ENCODE peak calls at places on chromosomes 13 and 19, in nine cellular contexts. One of them, this sample, is unnamed.

GRCh38 chr19:38952395-38953165 is 21.8 kb downstream of the MRPS12 start:
- DNase-seq in ascending aorta: no peak
- DNase-seq in GM12878: no peak
- DNase-seq in neural crest cell: peak
- DNase-seq in uterus: no peak
- DNase-seq in MM.1S: peak
- DNase-seq in fibroblast of lung: no peak
- DNase-seq in PC-9: peak
- DNase-seq in AG04450: no peak
- DNase-seq in this sample: peak

GRCh38 chr13:44280461-44280860 is 93.2 kb upstream of the SERP2 start:
- DNase-seq in MM.1S: no peak
- DNase-seq in uterus: no peak
- DNase-seq in PC-9: no peak
- DNase-seq in GM12878: no peak
- DNase-seq in AG04450: no peak
- DNase-seq in neural crest cell: no peak
- DNase-seq in ascending aorta: no peak
- DNase-seq in fibroblast of lung: peak
- DNase-seq in this sample: no peak

GRCh38 chr13:76778906-76779305 is 107.3 kb downstream of the KCTD12 start:
- DNase-seq in AG04450: no peak
- DNase-seq in GM12878: no peak
- DNase-seq in uterus: no peak
- DNase-seq in ascending aorta: no peak
- DNase-seq in MM.1S: no peak
- DNase-seq in PC-9: no peak
- DNase-seq in neural crest cell: no peak
- DNase-seq in fibroblast of lung: no peak
- DNase-seq in this sample: no peak

GRCh38 chr13:112466132-112467025 is 90.2 kb downstream of the SPACA7 start:
- DNase-seq in ascending aorta: no peak
- DNase-seq in MM.1S: no peak
- DNase-seq in fibroblast of lung: no peak
- DNase-seq in GM12878: no peak
- DNase-seq in neural crest cell: no peak
- DNase-seq in AG04450: no peak
- DNase-seq in PC-9: no peak
- DNase-seq in uterus: no peak
- DNase-seq in this sample: no peak

GRCh38 chr13:20303636-20304035 is 71.5 kb upstream of the GJB6 start:
- DNase-seq in ascending aorta: no peak
- DNase-seq in uterus: no peak
- DNase-seq in MM.1S: no peak
- DNase-seq in PC-9: no peak
- DNase-seq in fibroblast of lung: no peak
- DNase-seq in neural crest cell: no peak
- DNase-seq in AG04450: no peak
- DNase-seq in GM12878: no peak
- DNase-seq in this sample: no peak

GRCh38 chr19:3365447-3366103 is 808 bp upstream of the NFIC start:
- DNase-seq in AG04450: no peak
- DNase-seq in uterus: peak
- DNase-seq in MM.1S: no peak
- DNase-seq in neural crest cell: no peak
- DNase-seq in PC-9: peak
- DNase-seq in GM12878: no peak
- DNase-seq in ascending aorta: peak
- DNase-seq in fibroblast of lung: no peak
- DNase-seq in this sample: no peak

GRCh38 chr13:25468330-25469178 is 96.8 kb downstream of the ATP8A2 start:
- DNase-seq in ascending aorta: no peak
- DNase-seq in uterus: no peak
- DNase-seq in PC-9: no peak
- DNase-seq in fibroblast of lung: no peak
- DNase-seq in GM12878: no peak
- DNase-seq in neural crest cell: peak
- DNase-seq in AG04450: no peak
- DNase-seq in MM.1S: no peak
- DNase-seq in this sample: peak

GRCh38 chr13:32881792-32882175 is 134.4 kb upstream of the KL start:
- DNase-seq in neural crest cell: no peak
- DNase-seq in fibroblast of lung: no peak
- DNase-seq in PC-9: no peak
- DNase-seq in AG04450: no peak
- DNase-seq in GM12878: no peak
- DNase-seq in MM.1S: no peak
- DNase-seq in ascending aorta: no peak
- DNase-seq in uterus: no peak
- DNase-seq in this sample: no peak

GRCh38 chr13:100434010-100434763 is 154.4 kb downstream of the GGACT start:
- DNase-seq in PC-9: peak
- DNase-seq in MM.1S: no peak
- DNase-seq in neural crest cell: no peak
- DNase-seq in GM12878: peak
- DNase-seq in ascending aorta: no peak
- DNase-seq in uterus: no peak
- DNase-seq in AG04450: no peak
- DNase-seq in fibroblast of lung: peak
- DNase-seq in this sample: no peak

GRCh38 chr19:46366620-46367277 is 19.9 kb downstream of the PPP5C start:
- DNase-seq in MM.1S: no peak
- DNase-seq in AG04450: no peak
- DNase-seq in PC-9: no peak
- DNase-seq in GM12878: no peak
- DNase-seq in uterus: no peak
- DNase-seq in fibroblast of lung: no peak
- DNase-seq in ascending aorta: peak
- DNase-seq in neural crest cell: no peak
- DNase-seq in this sample: no peak

GRCh38 chr19:46357846-46358583 is 11.1 kb downstream of the PPP5C start:
- DNase-seq in uterus: no peak
- DNase-seq in GM12878: no peak
- DNase-seq in neural crest cell: no peak
- DNase-seq in AG04450: no peak
- DNase-seq in ascending aorta: no peak
- DNase-seq in PC-9: no peak
- DNase-seq in fibroblast of lung: no peak
- DNase-seq in MM.1S: no peak
- DNase-seq in this sample: no peak

GRCh38 chr19:46364359-46364758 is 17.5 kb downstream of the PPP5C start:
- DNase-seq in MM.1S: no peak
- DNase-seq in PC-9: no peak
- DNase-seq in neural crest cell: no peak
- DNase-seq in GM12878: no peak
- DNase-seq in uterus: no peak
- DNase-seq in AG04450: no peak
- DNase-seq in fibroblast of lung: no peak
- DNase-seq in ascending aorta: no peak
- DNase-seq in this sample: no peak

GRCh38 chr19:46365561-46365960 is 18.7 kb downstream of the PPP5C start:
- DNase-seq in PC-9: no peak
- DNase-seq in GM12878: no peak
- DNase-seq in neural crest cell: no peak
- DNase-seq in AG04450: no peak
- DNase-seq in fibroblast of lung: no peak
- DNase-seq in ascending aorta: peak
- DNase-seq in uterus: no peak
- DNase-seq in MM.1S: no peak
- DNase-seq in this sample: no peak

DNA sequence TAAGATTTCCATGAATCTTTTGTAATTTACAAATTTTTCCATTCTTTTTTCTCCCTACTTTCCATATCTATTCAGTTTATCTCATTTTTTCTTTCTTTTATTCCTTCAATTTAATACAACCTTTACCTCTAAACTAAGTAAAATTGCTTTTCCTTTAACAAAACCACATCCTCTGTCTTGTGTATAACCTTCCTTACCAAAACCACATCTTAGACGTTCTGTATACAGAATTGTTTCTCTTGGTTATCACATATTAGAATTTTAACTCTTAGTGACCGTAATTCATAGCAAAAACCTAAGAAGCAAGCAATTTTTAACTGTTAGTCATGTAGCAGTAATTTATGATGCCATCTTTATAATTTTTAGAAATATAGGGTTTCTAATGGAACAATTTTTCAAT is 15.0 kb downstream of the PPP5C start:
- DNase-seq in uterus: no peak
- DNase-seq in GM12878: no peak
- DNase-seq in MM.1S: no peak
- DNase-seq in fibroblast of lung: no peak
- DNase-seq in ascending aorta: no peak
- DNase-seq in AG04450: no peak
- DNase-seq in neural crest cell: no peak
- DNase-seq in PC-9: no peak
- DNase-seq in this sample: no peak
- TF ChIP-seq CTCF in uterus: no peak
- TF ChIP-seq CTCF in GM12878: no peak
- TF ChIP-seq CTCF in MM.1S: no peak
- TF ChIP-seq CTCF in fibroblast of lung: no peak
- TF ChIP-seq CTCF in ascending aorta: no peak
- TF ChIP-seq CTCF in AG04450: no peak
- TF ChIP-seq CTCF in neural crest cell: no peak
- TF ChIP-seq CTCF in PC-9: no peak
- TF ChIP-seq CTCF in this sample: no peak

GRCh38 chr19:2186071-2186846 is 22.5 kb downstream of the DOT1L start:
- DNase-seq in MM.1S: no peak
- DNase-seq in uterus: peak
- DNase-seq in fibroblast of lung: peak
- DNase-seq in AG04450: peak
- DNase-seq in PC-9: no peak
- DNase-seq in GM12878: no peak
- DNase-seq in ascending aorta: peak
- DNase-seq in neural crest cell: no peak
- DNase-seq in this sample: no peak
- TF ChIP-seq CTCF in MM.1S: no peak
- TF ChIP-seq CTCF in uterus: no peak
- TF ChIP-seq CTCF in fibroblast of lung: no peak
- TF ChIP-seq CTCF in AG04450: no peak
- TF ChIP-seq CTCF in PC-9: no peak
- TF ChIP-seq CTCF in GM12878: no peak
- TF ChIP-seq CTCF in ascending aorta: no peak
- TF ChIP-seq CTCF in neural crest cell: no peak
- TF ChIP-seq CTCF in this sample: no peak

GRCh38 chr13:38530492-38530891 is 156.4 kb upstream of the FREM2 start:
- DNase-seq in GM12878: no peak
- DNase-seq in fibroblast of lung: peak
- DNase-seq in ascending aorta: no peak
- DNase-seq in PC-9: no peak
- DNase-seq in AG04450: no peak
- DNase-seq in uterus: no peak
- DNase-seq in neural crest cell: no peak
- DNase-seq in MM.1S: no peak
- DNase-seq in this sample: no peak
- TF ChIP-seq CTCF in GM12878: no peak
- TF ChIP-seq CTCF in fibroblast of lung: peak
- TF ChIP-seq CTCF in ascending aorta: peak
- TF ChIP-seq CTCF in PC-9: peak
- TF ChIP-seq CTCF in AG04450: no peak
- TF ChIP-seq CTCF in uterus: no peak
- TF ChIP-seq CTCF in neural crest cell: peak
- TF ChIP-seq CTCF in MM.1S: peak
- TF ChIP-seq CTCF in this sample: no peak

GRCh38 chr19:50478901-50479715 is 2.5 kb upstream of the GARIN5A start:
- DNase-seq in ascending aorta: no peak
- DNase-seq in PC-9: no peak
- DNase-seq in GM12878: no peak
- DNase-seq in MM.1S: no peak
- DNase-seq in fibroblast of lung: peak
- DNase-seq in neural crest cell: no peak
- DNase-seq in AG04450: no peak
- DNase-seq in uterus: no peak
- DNase-seq in this sample: no peak
- TF ChIP-seq CTCF in ascending aorta: no peak
- TF ChIP-seq CTCF in PC-9: peak
- TF ChIP-seq CTCF in GM12878: peak
- TF ChIP-seq CTCF in MM.1S: peak
- TF ChIP-seq CTCF in fibroblast of lung: peak
- TF ChIP-seq CTCF in neural crest cell: peak
- TF ChIP-seq CTCF in AG04450: peak
- TF ChIP-seq CTCF in uterus: no peak
- TF ChIP-seq CTCF in this sample: no peak

GRCh38 chr13:19172007-19172646 is 9.5 kb downstream of the TUBA3C start:
- DNase-seq in fibroblast of lung: no peak
- DNase-seq in uterus: no peak
- DNase-seq in ascending aorta: no peak
- DNase-seq in GM12878: no peak
- DNase-seq in PC-9: no peak
- DNase-seq in MM.1S: no peak
- DNase-seq in neural crest cell: no peak
- DNase-seq in AG04450: no peak
- DNase-seq in this sample: no peak
- TF ChIP-seq CTCF in fibroblast of lung: no peak
- TF ChIP-seq CTCF in uterus: no peak
- TF ChIP-seq CTCF in ascending aorta: no peak
- TF ChIP-seq CTCF in GM12878: no peak
- TF ChIP-seq CTCF in PC-9: no peak
- TF ChIP-seq CTCF in MM.1S: no peak
- TF ChIP-seq CTCF in neural crest cell: no peak
- TF ChIP-seq CTCF in AG04450: no peak
- TF ChIP-seq CTCF in this sample: no peak